ENCODE peak calls at places on chromosomes 3 and 15, in four cellular contexts. One of them, this sample, is unnamed.
A peak's percentile ranks its signal among the peaks of the same experiment; 100 is the strongest.

GRCh38 chr3:52724511-52724910 is 18.6 kb downstream of the SPCS1 start:
- DNase-seq in CD8-positive, alpha-beta T cell: no peak
- DNase-seq in left ventricle myocardium inferior: no peak
- DNase-seq in fibroblast of pulmonary artery: no peak
- DNase-seq in this sample: no peak

GRCh38 chr15:49235446-49236207 is 65.6 kb downstream of the GALK2 start:
- DNase-seq in fibroblast of pulmonary artery: peak; percentile 93
- DNase-seq in CD8-positive, alpha-beta T cell: peak; percentile 21
- DNase-seq in left ventricle myocardium inferior: peak; percentile 19
- DNase-seq in this sample: peak; percentile 44

GRCh38 chr3:152026033-152026556 is 152.7 kb downstream of the SUCNR1 start:
- DNase-seq in fibroblast of pulmonary artery: peak; percentile 88
- DNase-seq in left ventricle myocardium inferior: no peak
- DNase-seq in CD8-positive, alpha-beta T cell: no peak
- DNase-seq in this sample: no peak

GRCh38 chr15:98174286-98174685 is 213.8 kb downstream of the ARRDC4 start:
- DNase-seq in fibroblast of pulmonary artery: no peak
- DNase-seq in CD8-positive, alpha-beta T cell: no peak
- DNase-seq in left ventricle myocardium inferior: no peak
- DNase-seq in this sample: no peak

GRCh38 chr15:68075764-68076385 is 21.8 kb downstream of the PIAS1 start:
- DNase-seq in fibroblast of pulmonary artery: no peak
- DNase-seq in left ventricle myocardium inferior: no peak
- DNase-seq in CD8-positive, alpha-beta T cell: no peak
- DNase-seq in this sample: no peak

GRCh38 chr15:74525946-74526345 is 15.1 kb upstream of the ARID3B start:
- DNase-seq in CD8-positive, alpha-beta T cell: no peak
- DNase-seq in left ventricle myocardium inferior: no peak
- DNase-seq in fibroblast of pulmonary artery: peak; percentile 45
- DNase-seq in this sample: no peak

GRCh38 chr15:91852741-91853500 is 587 bp upstream of the SLCO3A1 start:
- DNase-seq in CD8-positive, alpha-beta T cell: peak; percentile 69
- DNase-seq in left ventricle myocardium inferior: peak; percentile 83
- DNase-seq in fibroblast of pulmonary artery: peak; percentile 71
- DNase-seq in this sample: peak; percentile 81

GRCh38 chr3:38541800-38542199 is 45.7 kb downstream of the EXOG start:
- DNase-seq in fibroblast of pulmonary artery: peak; percentile 44
- DNase-seq in left ventricle myocardium inferior: no peak
- DNase-seq in CD8-positive, alpha-beta T cell: no peak
- DNase-seq in this sample: no peak

GRCh38 chr3:13379191-13379830 is 40.8 kb downstream of the NUP210 start:
- DNase-seq in left ventricle myocardium inferior: no peak
- DNase-seq in fibroblast of pulmonary artery: peak; percentile 58
- DNase-seq in CD8-positive, alpha-beta T cell: no peak
- DNase-seq in this sample: no peak

GRCh38 chr3:177754508-177754921 is 557.2 kb upstream of the TBL1XR1 start:
- DNase-seq in left ventricle myocardium inferior: no peak
- DNase-seq in CD8-positive, alpha-beta T cell: no peak
- DNase-seq in fibroblast of pulmonary artery: no peak
- DNase-seq in this sample: no peak

GRCh38 chr15:64653757-64654156 is 121.6 kb downstream of the RBPMS2 start:
- DNase-seq in left ventricle myocardium inferior: no peak
- DNase-seq in CD8-positive, alpha-beta T cell: no peak
- DNase-seq in fibroblast of pulmonary artery: peak; percentile 52
- DNase-seq in this sample: no peak

GRCh38 chr15:45320581-45320980 is 57.8 kb downstream of the GATM start:
- DNase-seq in fibroblast of pulmonary artery: no peak
- DNase-seq in CD8-positive, alpha-beta T cell: no peak
- DNase-seq in left ventricle myocardium inferior: no peak
- DNase-seq in this sample: no peak

GRCh38 chr15:90340345-90340744 is 11.7 kb upstream of the ZNF774 start:
- DNase-seq in fibroblast of pulmonary artery: no peak
- DNase-seq in CD8-positive, alpha-beta T cell: no peak
- DNase-seq in left ventricle myocardium inferior: no peak
- DNase-seq in this sample: no peak

GRCh38 chr3:62445267-62445666 is 71.9 kb upstream of the FEZF2 start:
- DNase-seq in CD8-positive, alpha-beta T cell: no peak
- DNase-seq in left ventricle myocardium inferior: no peak
- DNase-seq in fibroblast of pulmonary artery: peak; percentile 42
- DNase-seq in this sample: no peak

GRCh38 chr3:4551826-4552442 is 58.8 kb downstream of the ITPR1 start:
- DNase-seq in CD8-positive, alpha-beta T cell: no peak
- DNase-seq in fibroblast of pulmonary artery: no peak
- DNase-seq in left ventricle myocardium inferior: no peak
- DNase-seq in this sample: no peak

GRCh38 chr3:126549861-126550487 is 8.8 kb downstream of the C3orf22 start:
- DNase-seq in left ventricle myocardium inferior: no peak
- DNase-seq in CD8-positive, alpha-beta T cell: no peak
- DNase-seq in fibroblast of pulmonary artery: no peak
- DNase-seq in this sample: no peak

GRCh38 chr3:116441652-116442051 is 3.6 kb downstream of the LSAMP start:
- DNase-seq in fibroblast of pulmonary artery: no peak
- DNase-seq in left ventricle myocardium inferior: no peak
- DNase-seq in CD8-positive, alpha-beta T cell: no peak
- DNase-seq in this sample: no peak

GRCh38 chr3:121943434-121943833 is 49.2 kb downstream of the SLC15A2 start:
- DNase-seq in left ventricle myocardium inferior: no peak
- DNase-seq in fibroblast of pulmonary artery: no peak
- DNase-seq in CD8-positive, alpha-beta T cell: no peak
- DNase-seq in this sample: no peak

GRCh38 chr15:33963831-33964664 is 4.2 kb upstream of the CHRM5 start:
- DNase-seq in CD8-positive, alpha-beta T cell: no peak
- DNase-seq in left ventricle myocardium inferior: no peak
- DNase-seq in fibroblast of pulmonary artery: peak; percentile 70
- DNase-seq in this sample: peak; percentile 53

GRCh38 chr15:56484284-56484683 is 19.3 kb upstream of the MNS1 start:
- DNase-seq in CD8-positive, alpha-beta T cell: no peak
- DNase-seq in left ventricle myocardium inferior: no peak
- DNase-seq in fibroblast of pulmonary artery: no peak
- DNase-seq in this sample: no peak

GRCh38 chr3:48067271-48067670 is 51.1 kb upstream of the MAP4 start:
- DNase-seq in fibroblast of pulmonary artery: no peak
- DNase-seq in CD8-positive, alpha-beta T cell: no peak
- DNase-seq in left ventricle myocardium inferior: no peak
- DNase-seq in this sample: no peak

GRCh38 chr3:71813073-71813472 is 28.1 kb upstream of the PROK2 start:
- DNase-seq in fibroblast of pulmonary artery: no peak
- DNase-seq in left ventricle myocardium inferior: no peak
- DNase-seq in CD8-positive, alpha-beta T cell: no peak
- DNase-seq in this sample: no peak

GRCh38 chr3:141795719-141796435 is 32.7 kb downstream of the GRK7 start:
- DNase-seq in fibroblast of pulmonary artery: peak; percentile 16
- DNase-seq in left ventricle myocardium inferior: peak; percentile 65
- DNase-seq in CD8-positive, alpha-beta T cell: peak; percentile 11
- DNase-seq in this sample: no peak

GRCh38 chr3:60553144-60553543 is 698.1 kb downstream of the FHIT start:
- DNase-seq in CD8-positive, alpha-beta T cell: no peak
- DNase-seq in left ventricle myocardium inferior: no peak
- DNase-seq in fibroblast of pulmonary artery: no peak
- DNase-seq in this sample: no peak

GRCh38 chr3:51696954-51697353 is 9.9 kb upstream of the GRM2 start:
- DNase-seq in left ventricle myocardium inferior: no peak
- DNase-seq in CD8-positive, alpha-beta T cell: no peak
- DNase-seq in fibroblast of pulmonary artery: no peak
- DNase-seq in this sample: no peak

GRCh38 chr3:25174251-25174650 is 253.8 kb upstream of the RARB start:
- DNase-seq in CD8-positive, alpha-beta T cell: no peak
- DNase-seq in fibroblast of pulmonary artery: no peak
- DNase-seq in left ventricle myocardium inferior: no peak
- DNase-seq in this sample: no peak

GRCh38 chr3:134326126-134326525 is 48.1 kb downstream of the AMOTL2 start:
- DNase-seq in left ventricle myocardium inferior: no peak
- DNase-seq in CD8-positive, alpha-beta T cell: no peak
- DNase-seq in fibroblast of pulmonary artery: no peak
- DNase-seq in this sample: no peak

GRCh38 chr3:54572197-54572895 is 355.5 kb downstream of the LRTM1 start:
- DNase-seq in left ventricle myocardium inferior: no peak
- DNase-seq in CD8-positive, alpha-beta T cell: no peak
- DNase-seq in fibroblast of pulmonary artery: peak; percentile 3
- DNase-seq in this sample: no peak

GRCh38 chr15:47340576-47340920 is 376.8 kb upstream of the SEMA6D start:
- DNase-seq in left ventricle myocardium inferior: no peak
- DNase-seq in CD8-positive, alpha-beta T cell: no peak
- DNase-seq in fibroblast of pulmonary artery: no peak
- DNase-seq in this sample: no peak

GRCh38 chr3:189727191-189727590 is 96.0 kb downstream of the TP63 start:
- DNase-seq in fibroblast of pulmonary artery: no peak
- DNase-seq in CD8-positive, alpha-beta T cell: no peak
- DNase-seq in left ventricle myocardium inferior: no peak
- DNase-seq in this sample: no peak

GRCh38 chr3:112360574-112360973 is 27.6 kb downstream of the CD200 start:
- DNase-seq in fibroblast of pulmonary artery: peak; percentile 65
- DNase-seq in CD8-positive, alpha-beta T cell: no peak
- DNase-seq in left ventricle myocardium inferior: no peak
- DNase-seq in this sample: no peak

GRCh38 chr3:194880940-194881925 is 195.6 kb downstream of the FAM43A start:
- DNase-seq in fibroblast of pulmonary artery: no peak
- DNase-seq in CD8-positive, alpha-beta T cell: no peak
- DNase-seq in left ventricle myocardium inferior: no peak
- DNase-seq in this sample: no peak

GRCh38 chr3:69542265-69543079 is 156.6 kb upstream of the FRMD4B start:
- DNase-seq in left ventricle myocardium inferior: peak; percentile 46
- DNase-seq in fibroblast of pulmonary artery: no peak
- DNase-seq in CD8-positive, alpha-beta T cell: no peak
- DNase-seq in this sample: peak; percentile 17

GRCh38 chr3:194739498-194740284 is 54.0 kb downstream of the FAM43A start:
- DNase-seq in fibroblast of pulmonary artery: peak; percentile 38
- DNase-seq in CD8-positive, alpha-beta T cell: no peak
- DNase-seq in left ventricle myocardium inferior: no peak
- DNase-seq in this sample: no peak

GRCh38 chr15:60389261-60390077 is 8.3 kb downstream of the ANXA2 start:
- DNase-seq in left ventricle myocardium inferior: no peak
- DNase-seq in CD8-positive, alpha-beta T cell: no peak
- DNase-seq in fibroblast of pulmonary artery: no peak
- DNase-seq in this sample: peak; percentile 54

GRCh38 chr3:185071401-185071800 is 81.5 kb downstream of the C3orf70 start:
- DNase-seq in CD8-positive, alpha-beta T cell: no peak
- DNase-seq in left ventricle myocardium inferior: no peak
- DNase-seq in fibroblast of pulmonary artery: no peak
- DNase-seq in this sample: no peak
- TF ChIP-seq CTCF in CD8-positive, alpha-beta T cell: no peak
- TF ChIP-seq CTCF in left ventricle myocardium inferior: no peak
- TF ChIP-seq CTCF in fibroblast of pulmonary artery: no peak
- TF ChIP-seq CTCF in this sample: no peak

DNA sequence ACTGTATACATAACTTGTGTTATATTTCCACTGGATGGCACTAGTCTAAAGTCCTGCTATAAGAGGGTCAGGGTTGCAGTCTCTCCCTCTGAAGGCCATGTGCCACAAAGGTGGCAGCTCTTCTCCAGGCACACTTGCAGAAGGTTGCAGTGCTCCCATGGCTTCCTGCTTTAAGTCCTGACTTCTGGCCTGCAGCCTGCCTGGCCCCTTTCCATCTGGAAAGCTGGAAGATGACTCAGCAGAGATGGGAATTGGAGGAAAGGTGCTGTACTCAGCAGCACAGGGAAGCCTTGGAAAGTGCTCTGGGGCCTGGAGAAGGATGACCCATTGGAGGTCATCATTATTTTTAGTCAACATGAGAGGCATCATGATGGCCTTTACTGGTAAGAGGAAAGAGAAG is 40.9 kb upstream of the MRPL3 start:
- DNase-seq in left ventricle myocardium inferior: peak; percentile 77
- DNase-seq in CD8-positive, alpha-beta T cell: no peak
- DNase-seq in fibroblast of pulmonary artery: peak; percentile 87
- DNase-seq in this sample: no peak
- TF ChIP-seq CTCF in left ventricle myocardium inferior: no peak
- TF ChIP-seq CTCF in CD8-positive, alpha-beta T cell: no peak
- TF ChIP-seq CTCF in fibroblast of pulmonary artery: no peak
- TF ChIP-seq CTCF in this sample: no peak

DNA sequence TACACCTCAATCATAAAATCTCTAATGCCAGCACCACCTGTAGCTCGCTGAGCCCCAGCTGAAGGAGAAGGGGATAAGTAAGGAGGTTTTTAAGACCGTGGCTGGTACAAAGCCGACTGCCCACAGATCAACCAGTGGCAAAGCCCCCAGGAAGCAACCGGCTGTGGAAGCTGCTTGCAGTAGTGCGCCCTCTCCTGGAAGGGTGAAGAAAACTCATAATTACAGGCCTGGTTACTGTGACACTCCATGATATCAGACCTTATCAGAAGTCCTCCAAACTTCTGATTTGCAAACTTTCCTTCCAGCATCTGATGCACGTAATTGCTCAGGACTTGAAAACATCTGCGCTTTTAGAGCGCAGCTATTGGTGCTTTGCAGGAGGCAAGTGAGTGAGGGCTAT is 63.1 kb upstream of the MCTP2 start:
- DNase-seq in fibroblast of pulmonary artery: no peak
- DNase-seq in left ventricle myocardium inferior: no peak
- DNase-seq in CD8-positive, alpha-beta T cell: no peak
- DNase-seq in this sample: no peak
- TF ChIP-seq CTCF in fibroblast of pulmonary artery: no peak
- TF ChIP-seq CTCF in left ventricle myocardium inferior: peak; percentile 13
- TF ChIP-seq CTCF in CD8-positive, alpha-beta T cell: no peak
- TF ChIP-seq CTCF in this sample: no peak

DNA sequence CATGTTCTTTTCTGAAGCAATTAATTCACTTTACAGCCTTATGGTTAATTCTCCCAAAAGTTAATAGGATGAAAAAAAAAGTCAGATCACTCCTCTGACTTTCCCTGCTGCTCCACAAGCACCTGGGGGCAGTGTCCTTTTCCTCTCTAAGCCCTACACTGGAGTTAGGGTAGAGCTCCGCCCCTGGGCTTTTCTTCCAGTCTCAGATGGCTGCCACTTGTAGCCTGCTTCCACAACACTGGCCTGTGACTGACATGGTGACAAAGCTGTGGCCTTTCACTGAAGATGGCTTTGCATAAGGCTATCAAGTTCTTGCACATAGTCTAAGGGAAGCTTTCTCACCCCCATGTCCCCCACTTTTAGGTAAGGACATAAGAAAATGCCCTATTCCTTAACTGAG is 1.3 kb upstream of the MON1A start:
- DNase-seq in fibroblast of pulmonary artery: no peak
- DNase-seq in left ventricle myocardium inferior: no peak
- DNase-seq in CD8-positive, alpha-beta T cell: no peak
- DNase-seq in this sample: no peak
- TF ChIP-seq CTCF in fibroblast of pulmonary artery: no peak
- TF ChIP-seq CTCF in left ventricle myocardium inferior: no peak
- TF ChIP-seq CTCF in CD8-positive, alpha-beta T cell: no peak
- TF ChIP-seq CTCF in this sample: no peak

GRCh38 chr3:66199089-66199473 is 21.7 kb upstream of the SLC25A26 start:
- DNase-seq in fibroblast of pulmonary artery: no peak
- DNase-seq in CD8-positive, alpha-beta T cell: no peak
- DNase-seq in left ventricle myocardium inferior: no peak
- DNase-seq in this sample: no peak

GRCh38 chr3:66200147-66200546 is 20.7 kb upstream of the SLC25A26 start:
- DNase-seq in CD8-positive, alpha-beta T cell: no peak
- DNase-seq in fibroblast of pulmonary artery: no peak
- DNase-seq in left ventricle myocardium inferior: no peak
- DNase-seq in this sample: no peak

GRCh38 chr3:66195347-66195783 is 25.4 kb upstream of the SLC25A26 start:
- DNase-seq in fibroblast of pulmonary artery: peak; percentile 44
- DNase-seq in left ventricle myocardium inferior: peak; percentile 57
- DNase-seq in CD8-positive, alpha-beta T cell: no peak
- DNase-seq in this sample: peak; percentile 76

GRCh38 chr3:66198437-66199088 is 22.2 kb upstream of the SLC25A26 start:
- DNase-seq in left ventricle myocardium inferior: no peak
- DNase-seq in CD8-positive, alpha-beta T cell: no peak
- DNase-seq in fibroblast of pulmonary artery: no peak
- DNase-seq in this sample: no peak

GRCh38 chr3:66196633-66197032 is 24.2 kb upstream of the SLC25A26 start:
- DNase-seq in left ventricle myocardium inferior: no peak
- DNase-seq in CD8-positive, alpha-beta T cell: no peak
- DNase-seq in fibroblast of pulmonary artery: no peak
- DNase-seq in this sample: no peak
- TF ChIP-seq CTCF in left ventricle myocardium inferior: peak; percentile 46
- TF ChIP-seq CTCF in CD8-positive, alpha-beta T cell: no peak
- TF ChIP-seq CTCF in fibroblast of pulmonary artery: peak; percentile 25
- TF ChIP-seq CTCF in this sample: no peak

This sample was measured in GM13976.